ENCODE peak calls at places on chromosomes 7 and 10, in five cellular contexts. One of them, this sample, is unnamed.

GRCh38 chr7:16646427-16647081 is 573 bp downstream of the BZW2 start:
- DNase-seq in NCI-H510A: no peak
- DNase-seq in iPS-NIHi11: no peak
- DNase-seq in GM13976: no peak
- DNase-seq in activated T-helper 1 cell treated with anti-CD3 and anti-CD28 coated beads, Interleukin-12 subunit alpha, Interleukin-12 subunit beta, Interleukin-2, Interleukin-4 antibody, amounts not matched to agents 30 ng/mL and 10 ng/mL and 1 ng/mL, durations not matched to agents 14 hours and 24 hours and 36 hours: no peak
- DNase-seq in this sample: no peak

GRCh38 chr7:131294553-131294952 is 33.1 kb upstream of the MKLN1 start:
- DNase-seq in NCI-H510A: no peak
- DNase-seq in iPS-NIHi11: no peak
- DNase-seq in GM13976: no peak
- DNase-seq in activated T-helper 1 cell treated with anti-CD3 and anti-CD28 coated beads, Interleukin-12 subunit alpha, Interleukin-12 subunit beta, Interleukin-2, Interleukin-4 antibody, amounts not matched to agents 30 ng/mL and 10 ng/mL and 1 ng/mL, durations not matched to agents 14 hours and 24 hours and 36 hours: no peak
- DNase-seq in this sample: no peak

GRCh38 chr10:80996615-80997193 is 459.0 kb downstream of the SH2D4B start:
- DNase-seq in NCI-H510A: no peak
- DNase-seq in iPS-NIHi11: no peak
- DNase-seq in GM13976: no peak
- DNase-seq in activated T-helper 1 cell treated with anti-CD3 and anti-CD28 coated beads, Interleukin-12 subunit alpha, Interleukin-12 subunit beta, Interleukin-2, Interleukin-4 antibody, amounts not matched to agents 30 ng/mL and 10 ng/mL and 1 ng/mL, durations not matched to agents 14 hours and 24 hours and 36 hours: no peak
- DNase-seq in this sample: no peak

GRCh38 chr10:35607475-35608316 is 2.6 kb downstream of the GJD4 start:
- DNase-seq in NCI-H510A: no peak
- DNase-seq in iPS-NIHi11: peak; percentile 37
- DNase-seq in GM13976: peak; percentile 31
- DNase-seq in activated T-helper 1 cell treated with anti-CD3 and anti-CD28 coated beads, Interleukin-12 subunit alpha, Interleukin-12 subunit beta, Interleukin-2, Interleukin-4 antibody, amounts not matched to agents 30 ng/mL and 10 ng/mL and 1 ng/mL, durations not matched to agents 14 hours and 24 hours and 36 hours: no peak
- DNase-seq in this sample: no peak

GRCh38 chr10:70773965-70774809 is 11.0 kb downstream of the TBATA start:
- DNase-seq in NCI-H510A: no peak
- DNase-seq in iPS-NIHi11: peak; percentile 19
- DNase-seq in GM13976: peak; percentile 27
- DNase-seq in activated T-helper 1 cell treated with anti-CD3 and anti-CD28 coated beads, Interleukin-12 subunit alpha, Interleukin-12 subunit beta, Interleukin-2, Interleukin-4 antibody, amounts not matched to agents 30 ng/mL and 10 ng/mL and 1 ng/mL, durations not matched to agents 14 hours and 24 hours and 36 hours: no peak
- DNase-seq in this sample: peak; percentile 40

GRCh38 chr10:17682236-17682946 is 38.4 kb downstream of the STAM start:
- DNase-seq in NCI-H510A: no peak
- DNase-seq in iPS-NIHi11: no peak
- DNase-seq in GM13976: no peak
- DNase-seq in activated T-helper 1 cell treated with anti-CD3 and anti-CD28 coated beads, Interleukin-12 subunit alpha, Interleukin-12 subunit beta, Interleukin-2, Interleukin-4 antibody, amounts not matched to agents 30 ng/mL and 10 ng/mL and 1 ng/mL, durations not matched to agents 14 hours and 24 hours and 36 hours: no peak
- DNase-seq in this sample: no peak

GRCh38 chr7:34928052-34928451 is 109.2 kb downstream of the DPY19L1 start:
- DNase-seq in NCI-H510A: no peak
- DNase-seq in iPS-NIHi11: peak; percentile 54
- DNase-seq in GM13976: no peak
- DNase-seq in activated T-helper 1 cell treated with anti-CD3 and anti-CD28 coated beads, Interleukin-12 subunit alpha, Interleukin-12 subunit beta, Interleukin-2, Interleukin-4 antibody, amounts not matched to agents 30 ng/mL and 10 ng/mL and 1 ng/mL, durations not matched to agents 14 hours and 24 hours and 36 hours: peak; percentile 5
- DNase-seq in this sample: no peak

GRCh38 chr10:44958196-44958896 is 1.3 kb upstream of the RASSF4 start:
- DNase-seq in NCI-H510A: no peak
- DNase-seq in iPS-NIHi11: no peak
- DNase-seq in GM13976: no peak
- DNase-seq in activated T-helper 1 cell treated with anti-CD3 and anti-CD28 coated beads, Interleukin-12 subunit alpha, Interleukin-12 subunit beta, Interleukin-2, Interleukin-4 antibody, amounts not matched to agents 30 ng/mL and 10 ng/mL and 1 ng/mL, durations not matched to agents 14 hours and 24 hours and 36 hours: no peak
- DNase-seq in this sample: no peak

GRCh38 chr10:80498833-80499671 is 38.6 kb upstream of the SH2D4B start:
- DNase-seq in NCI-H510A: no peak
- DNase-seq in iPS-NIHi11: peak; percentile 58
- DNase-seq in GM13976: no peak
- DNase-seq in activated T-helper 1 cell treated with anti-CD3 and anti-CD28 coated beads, Interleukin-12 subunit alpha, Interleukin-12 subunit beta, Interleukin-2, Interleukin-4 antibody, amounts not matched to agents 30 ng/mL and 10 ng/mL and 1 ng/mL, durations not matched to agents 14 hours and 24 hours and 36 hours: peak; percentile 40
- DNase-seq in this sample: peak; percentile 90

GRCh38 chr10:30431435-30431911 is 2.5 kb upstream of the MAP3K8 start:
- DNase-seq in NCI-H510A: no peak
- DNase-seq in iPS-NIHi11: no peak
- DNase-seq in GM13976: no peak
- DNase-seq in activated T-helper 1 cell treated with anti-CD3 and anti-CD28 coated beads, Interleukin-12 subunit alpha, Interleukin-12 subunit beta, Interleukin-2, Interleukin-4 antibody, amounts not matched to agents 30 ng/mL and 10 ng/mL and 1 ng/mL, durations not matched to agents 14 hours and 24 hours and 36 hours: no peak
- DNase-seq in this sample: peak; percentile 40

GRCh38 chr7:25844109-25844915 is 307.7 kb upstream of the NFE2L3 start:
- DNase-seq in NCI-H510A: no peak
- DNase-seq in iPS-NIHi11: no peak
- DNase-seq in GM13976: no peak
- DNase-seq in activated T-helper 1 cell treated with anti-CD3 and anti-CD28 coated beads, Interleukin-12 subunit alpha, Interleukin-12 subunit beta, Interleukin-2, Interleukin-4 antibody, amounts not matched to agents 30 ng/mL and 10 ng/mL and 1 ng/mL, durations not matched to agents 14 hours and 24 hours and 36 hours: no peak
- DNase-seq in this sample: no peak

GRCh38 chr7:155992107-155992506 is 179.8 kb upstream of the SHH start:
- DNase-seq in NCI-H510A: no peak
- DNase-seq in iPS-NIHi11: no peak
- DNase-seq in GM13976: no peak
- DNase-seq in activated T-helper 1 cell treated with anti-CD3 and anti-CD28 coated beads, Interleukin-12 subunit alpha, Interleukin-12 subunit beta, Interleukin-2, Interleukin-4 antibody, amounts not matched to agents 30 ng/mL and 10 ng/mL and 1 ng/mL, durations not matched to agents 14 hours and 24 hours and 36 hours: no peak
- DNase-seq in this sample: no peak

GRCh38 chr10:122565766-122566206 is 5.2 kb downstream of the DMBT1 start:
- DNase-seq in NCI-H510A: no peak
- DNase-seq in iPS-NIHi11: peak; percentile 71
- DNase-seq in GM13976: peak; percentile 63
- DNase-seq in activated T-helper 1 cell treated with anti-CD3 and anti-CD28 coated beads, Interleukin-12 subunit alpha, Interleukin-12 subunit beta, Interleukin-2, Interleukin-4 antibody, amounts not matched to agents 30 ng/mL and 10 ng/mL and 1 ng/mL, durations not matched to agents 14 hours and 24 hours and 36 hours: peak; percentile 11
- DNase-seq in this sample: no peak

GRCh38 chr7:143362126-143362961 is at the start of gene FAM131B:
- DNase-seq in NCI-H510A: no peak
- DNase-seq in iPS-NIHi11: peak; percentile 91
- DNase-seq in GM13976: peak; percentile 65
- DNase-seq in activated T-helper 1 cell treated with anti-CD3 and anti-CD28 coated beads, Interleukin-12 subunit alpha, Interleukin-12 subunit beta, Interleukin-2, Interleukin-4 antibody, amounts not matched to agents 30 ng/mL and 10 ng/mL and 1 ng/mL, durations not matched to agents 14 hours and 24 hours and 36 hours: no peak
- DNase-seq in this sample: no peak

GRCh38 chr10:37765216-37765615 is 92.2 kb downstream of the ZNF248 start:
- DNase-seq in NCI-H510A: no peak
- DNase-seq in iPS-NIHi11: no peak
- DNase-seq in GM13976: no peak
- DNase-seq in activated T-helper 1 cell treated with anti-CD3 and anti-CD28 coated beads, Interleukin-12 subunit alpha, Interleukin-12 subunit beta, Interleukin-2, Interleukin-4 antibody, amounts not matched to agents 30 ng/mL and 10 ng/mL and 1 ng/mL, durations not matched to agents 14 hours and 24 hours and 36 hours: no peak
- DNase-seq in this sample: no peak

GRCh38 chr7:155813791-155814568 is 1.7 kb upstream of the SHH start:
- DNase-seq in NCI-H510A: no peak
- DNase-seq in iPS-NIHi11: no peak
- DNase-seq in GM13976: no peak
- DNase-seq in activated T-helper 1 cell treated with anti-CD3 and anti-CD28 coated beads, Interleukin-12 subunit alpha, Interleukin-12 subunit beta, Interleukin-2, Interleukin-4 antibody, amounts not matched to agents 30 ng/mL and 10 ng/mL and 1 ng/mL, durations not matched to agents 14 hours and 24 hours and 36 hours: no peak
- DNase-seq in this sample: no peak

GRCh38 chr10:59366310-59366709 is 4.0 kb upstream of the FAM13C start:
- DNase-seq in NCI-H510A: no peak
- DNase-seq in iPS-NIHi11: no peak
- DNase-seq in GM13976: no peak
- DNase-seq in activated T-helper 1 cell treated with anti-CD3 and anti-CD28 coated beads, Interleukin-12 subunit alpha, Interleukin-12 subunit beta, Interleukin-2, Interleukin-4 antibody, amounts not matched to agents 30 ng/mL and 10 ng/mL and 1 ng/mL, durations not matched to agents 14 hours and 24 hours and 36 hours: no peak
- DNase-seq in this sample: no peak

GRCh38 chr7:132536646-132537395 is 39.4 kb downstream of the PLXNA4 start:
- DNase-seq in NCI-H510A: no peak
- DNase-seq in iPS-NIHi11: no peak
- DNase-seq in GM13976: no peak
- DNase-seq in activated T-helper 1 cell treated with anti-CD3 and anti-CD28 coated beads, Interleukin-12 subunit alpha, Interleukin-12 subunit beta, Interleukin-2, Interleukin-4 antibody, amounts not matched to agents 30 ng/mL and 10 ng/mL and 1 ng/mL, durations not matched to agents 14 hours and 24 hours and 36 hours: no peak
- DNase-seq in this sample: no peak

GRCh38 chr7:133510326-133511055 is 257.6 kb downstream of the EXOC4 start:
- DNase-seq in NCI-H510A: no peak
- DNase-seq in iPS-NIHi11: no peak
- DNase-seq in GM13976: no peak
- DNase-seq in activated T-helper 1 cell treated with anti-CD3 and anti-CD28 coated beads, Interleukin-12 subunit alpha, Interleukin-12 subunit beta, Interleukin-2, Interleukin-4 antibody, amounts not matched to agents 30 ng/mL and 10 ng/mL and 1 ng/mL, durations not matched to agents 14 hours and 24 hours and 36 hours: no peak
- DNase-seq in this sample: no peak

GRCh38 chr7:25359471-25360059 is 131.3 kb upstream of the NPVF start:
- DNase-seq in NCI-H510A: no peak
- DNase-seq in iPS-NIHi11: no peak
- DNase-seq in GM13976: no peak
- DNase-seq in activated T-helper 1 cell treated with anti-CD3 and anti-CD28 coated beads, Interleukin-12 subunit alpha, Interleukin-12 subunit beta, Interleukin-2, Interleukin-4 antibody, amounts not matched to agents 30 ng/mL and 10 ng/mL and 1 ng/mL, durations not matched to agents 14 hours and 24 hours and 36 hours: no peak
- DNase-seq in this sample: no peak

GRCh38 chr7:727806-728460 is 852 bp upstream of the PRKAR1B start:
- DNase-seq in NCI-H510A: no peak
- DNase-seq in iPS-NIHi11: no peak
- DNase-seq in GM13976: no peak
- DNase-seq in activated T-helper 1 cell treated with anti-CD3 and anti-CD28 coated beads, Interleukin-12 subunit alpha, Interleukin-12 subunit beta, Interleukin-2, Interleukin-4 antibody, amounts not matched to agents 30 ng/mL and 10 ng/mL and 1 ng/mL, durations not matched to agents 14 hours and 24 hours and 36 hours: no peak
- DNase-seq in this sample: no peak

GRCh38 chr10:72238392-72239175 is 22.5 kb upstream of the ASCC1 start:
- DNase-seq in NCI-H510A: no peak
- DNase-seq in iPS-NIHi11: no peak
- DNase-seq in GM13976: no peak
- DNase-seq in activated T-helper 1 cell treated with anti-CD3 and anti-CD28 coated beads, Interleukin-12 subunit alpha, Interleukin-12 subunit beta, Interleukin-2, Interleukin-4 antibody, amounts not matched to agents 30 ng/mL and 10 ng/mL and 1 ng/mL, durations not matched to agents 14 hours and 24 hours and 36 hours: no peak
- DNase-seq in this sample: no peak

GRCh38 chr7:45416846-45417245 is 157.3 kb upstream of the ADCY1 start:
- DNase-seq in NCI-H510A: no peak
- DNase-seq in iPS-NIHi11: no peak
- DNase-seq in GM13976: no peak
- DNase-seq in activated T-helper 1 cell treated with anti-CD3 and anti-CD28 coated beads, Interleukin-12 subunit alpha, Interleukin-12 subunit beta, Interleukin-2, Interleukin-4 antibody, amounts not matched to agents 30 ng/mL and 10 ng/mL and 1 ng/mL, durations not matched to agents 14 hours and 24 hours and 36 hours: no peak
- DNase-seq in this sample: no peak

This sample was measured in natural killer cell treated with Interleukin-12 subunit alpha and Interleukin-12 subunit beta and Interleukin-15 and Interleukin-18, amount 100 ng/mL, for 72 hours.